ENCODE peak calls at places on chromosome 19, in four cellular contexts. M, B, E and G are unnamed samples.

GRCh38 chr19:46493236-46494114 is 2.2 kb downstream of the PNMA8B start:
- DNase-seq in M (no peak), B (no peak), E (peak; percentile 21), G (no peak)

GRCh38 chr19:49866933-49867782 is at the start of gene PNKP:
- DNase-seq in M (peak; percentile 97), B (peak; percentile 78), E (peak; percentile 92), G (peak; percentile 89)

GRCh38 chr19:18167975-18168645 is 5.5 kb upstream of the IFI30 start:
- DNase-seq in M (peak; percentile 50), B (peak; percentile 82), E (peak; percentile 61), G (no peak)

GRCh38 chr19:23439623-23440022 is 44.4 kb upstream of the ZNF91 start:
- DNase-seq in M (no peak), B (no peak), E (no peak), G (no peak)

GRCh38 chr19:7460562-7460966 is 28.3 kb downstream of the PEX11G start:
- DNase-seq in M (peak; percentile 65), B (no peak), E (no peak), G (no peak)

GRCh38 chr19:40423227-40423566 is 2.6 kb downstream of the SERTAD1 start:
- DNase-seq in M (no peak), B (no peak), E (no peak), G (no peak)

GRCh38 chr19:10574462-10574861 is 5.7 kb upstream of the CDKN2D start:
- DNase-seq in M (no peak), B (no peak), E (no peak), G (no peak)

GRCh38 chr19:14480695-14481069 is 5.5 kb upstream of the PTGER1 start:
- DNase-seq in M (no peak), B (no peak), E (no peak), G (no peak)

GRCh38 chr19:3367572-3368440 is 1.4 kb downstream of the NFIC start:
- DNase-seq in M (no peak), B (no peak), E (no peak), G (no peak)

GRCh38 chr19:13064092-13064489 is 38.6 kb downstream of the LYL1 start:
- DNase-seq in M (no peak), B (no peak), E (no peak), G (no peak)

GRCh38 chr19:7856277-7856581 is 18.0 kb downstream of the PRR36 start:
- DNase-seq in M (no peak), B (no peak), E (no peak), G (no peak)

GRCh38 chr19:58350001-58350801 is 3.1 kb downstream of the A1BG start:
- DNase-seq in M (peak; percentile 15), B (no peak), E (no peak), G (no peak)

GRCh38 chr19:1261512-1261862 is 7.6 kb upstream of the CIRBP start:
- DNase-seq in M (no peak), B (no peak), E (peak; percentile 46), G (no peak)

GRCh38 chr19:33683881-33684549 is 62.3 kb downstream of the CHST8 start:
- DNase-seq in M (peak; percentile 31), B (peak; percentile 67), E (no peak), G (no peak)

GRCh38 chr19:12482505-12482886 is 2.1 kb downstream of the ZNF709 start:
- DNase-seq in M (no peak), B (no peak), E (no peak), G (no peak)

GRCh38 chr19:38216785-38217746 is 7.0 kb downstream of the DPF1 start:
- DNase-seq in M (no peak), B (no peak), E (peak; percentile 21), G (peak; percentile 20)

GRCh38 chr19:48551437-48552302 is at the start of gene SULT2B1:
- DNase-seq in M (no peak), B (no peak), E (peak; percentile 87), G (peak; percentile 96)

GRCh38 chr19:33434090-33434885 is 60.8 kb downstream of the CEBPG start:
- DNase-seq in M (no peak), B (no peak), E (no peak), G (no peak)

GRCh38 chr19:6216236-6216995 is 63.4 kb downstream of the MLLT1 start:
- DNase-seq in M (no peak), B (no peak), E (no peak), G (no peak)

GRCh38 chr19:18762125-18763023 is 28.7 kb downstream of the COMP start:
- DNase-seq in M (peak; percentile 77), B (no peak), E (peak; percentile 87), G (peak; percentile 85)

GRCh38 chr19:56577719-56578602 is 10.7 kb downstream of the ZNF470 start:
- DNase-seq in M (no peak), B (no peak), E (no peak), G (no peak)

GRCh38 chr19:47542030-47542475 is 27.2 kb upstream of the NAPA start:
- DNase-seq in M (peak; percentile 65), B (no peak), E (peak; percentile 24), G (no peak)

GRCh38 chr19:34336781-34337271 is 28.2 kb upstream of the GPI start:
- DNase-seq in M (peak; percentile 63), B (peak; percentile 28), E (no peak), G (no peak)

GRCh38 chr19:4075373-4075772 is 8.7 kb upstream of the ZBTB7A start:
- DNase-seq in M (no peak), B (no peak), E (no peak), G (no peak)

GRCh38 chr19:18109731-18110671 is 12.4 kb downstream of the MAST3 start:
- DNase-seq in M (no peak), B (peak; percentile 39), E (peak; percentile 77), G (peak; percentile 79)

GRCh38 chr19:42121666-42122069 is 10.6 kb downstream of the POU2F2 start:
- DNase-seq in M (peak; percentile 69), B (no peak), E (peak; percentile 59), G (no peak)

GRCh38 chr19:49361438-49362047 is 673 bp downstream of the TEAD2 start:
- DNase-seq in M (peak; percentile 93), B (peak; percentile 69), E (peak; percentile 81), G (peak; percentile 47)

GRCh38 chr19:54502518-54503048 is at the start of gene LAIR2:
- DNase-seq in M (no peak), B (no peak), E (no peak), G (no peak)

GRCh38 chr19:41363371-41363752 is 587 bp downstream of the B9D2 start:
- DNase-seq in M (no peak), B (no peak), E (no peak), G (no peak)

GRCh38 chr19:46764817-46765291 is 18.6 kb upstream of the STRN4 start:
- DNase-seq in M (no peak), B (no peak), E (peak; percentile 82), G (peak; percentile 83)

GRCh38 chr19:27742041-27742440 is 1470.9 kb downstream of the UQCRFS1 start:
- DNase-seq in M (no peak), B (no peak), E (no peak), G (no peak)

GRCh38 chr19:58561373-58562125 is 3.1 kb upstream of the UBE2M start:
- DNase-seq in M (no peak), B (no peak), E (no peak), G (no peak)

GRCh38 chr19:19061491-19061890 is 2.3 kb upstream of the SLC25A42 start:
- DNase-seq in M (no peak), B (no peak), E (no peak), G (peak; percentile 31)

GRCh38 chr19:50315773-50316448 is 13.3 kb downstream of the KCNC3 start:
- DNase-seq in M (no peak), B (peak; percentile 56), E (no peak), G (no peak)

GRCh38 chr19:16456652-16457194 is 15.0 kb downstream of the EPS15L1 start:
- DNase-seq in M (no peak), B (no peak), E (no peak), G (no peak)

GRCh38 chr19:49556412-49557398 is 23.7 kb downstream of the NOSIP start:
- DNase-seq in M (no peak), B (no peak), E (no peak), G (peak; percentile 59)